ENCODE peak calls at places on chromosomes 3 and 15, in seven cellular contexts. One of them, this sample, is unnamed.

GRCh38 chr15:20340931-20341661 is 200.5 kb downstream of the GOLGA6L6 start:
- DNase-seq in right lobe of liver: peak
- DNase-seq in sigmoid colon: peak
- DNase-seq in breast epithelium: peak
- DNase-seq in tibial nerve: no peak
- DNase-seq in body of pancreas: peak
- DNase-seq in heart left ventricle: peak
- DNase-seq in this sample: no peak

GRCh38 chr3:110341047-110341446 is 730.6 kb upstream of the NECTIN3 start:
- DNase-seq in sigmoid colon: no peak
- DNase-seq in tibial nerve: no peak
- DNase-seq in heart left ventricle: no peak
- DNase-seq in breast epithelium: no peak
- DNase-seq in right lobe of liver: no peak
- DNase-seq in body of pancreas: no peak
- DNase-seq in this sample: no peak

GRCh38 chr15:99755692-99756409 is 22.6 kb upstream of the LYSMD4 start:
- DNase-seq in right lobe of liver: no peak
- DNase-seq in sigmoid colon: peak
- DNase-seq in tibial nerve: no peak
- DNase-seq in heart left ventricle: peak
- DNase-seq in body of pancreas: peak
- DNase-seq in breast epithelium: no peak
- DNase-seq in this sample: no peak

GRCh38 chr15:77630956-77631789 is 1.5 kb downstream of the LINGO1 start:
- DNase-seq in sigmoid colon: no peak
- DNase-seq in tibial nerve: no peak
- DNase-seq in body of pancreas: peak
- DNase-seq in breast epithelium: no peak
- DNase-seq in right lobe of liver: no peak
- DNase-seq in heart left ventricle: no peak
- DNase-seq in this sample: no peak

GRCh38 chr3:138694287-138695007 is 85.9 kb downstream of the FAIM start:
- DNase-seq in heart left ventricle: no peak
- DNase-seq in right lobe of liver: no peak
- DNase-seq in sigmoid colon: no peak
- DNase-seq in breast epithelium: no peak
- DNase-seq in tibial nerve: no peak
- DNase-seq in body of pancreas: no peak
- DNase-seq in this sample: no peak

GRCh38 chr15:61687124-61687523 is 373.1 kb downstream of the VPS13C start:
- DNase-seq in right lobe of liver: no peak
- DNase-seq in sigmoid colon: no peak
- DNase-seq in breast epithelium: no peak
- DNase-seq in heart left ventricle: no peak
- DNase-seq in body of pancreas: no peak
- DNase-seq in tibial nerve: no peak
- DNase-seq in this sample: no peak

GRCh38 chr3:53238051-53238850 is 17.6 kb downstream of the TKT start:
- DNase-seq in right lobe of liver: peak
- DNase-seq in body of pancreas: no peak
- DNase-seq in breast epithelium: no peak
- DNase-seq in sigmoid colon: no peak
- DNase-seq in heart left ventricle: no peak
- DNase-seq in tibial nerve: no peak
- DNase-seq in this sample: no peak

GRCh38 chr3:6168242-6168641 is 692.7 kb upstream of the GRM7 start:
- DNase-seq in heart left ventricle: no peak
- DNase-seq in body of pancreas: no peak
- DNase-seq in breast epithelium: no peak
- DNase-seq in right lobe of liver: no peak
- DNase-seq in sigmoid colon: no peak
- DNase-seq in tibial nerve: no peak
- DNase-seq in this sample: no peak

GRCh38 chr3:18370672-18371071 is 54.5 kb downstream of the SATB1 start:
- DNase-seq in sigmoid colon: no peak
- DNase-seq in body of pancreas: no peak
- DNase-seq in tibial nerve: no peak
- DNase-seq in heart left ventricle: no peak
- DNase-seq in right lobe of liver: no peak
- DNase-seq in breast epithelium: no peak
- DNase-seq in this sample: no peak

GRCh38 chr3:111851511-111851954 is 7.5 kb upstream of the PHLDB2 start:
- DNase-seq in heart left ventricle: no peak
- DNase-seq in breast epithelium: no peak
- DNase-seq in body of pancreas: no peak
- DNase-seq in sigmoid colon: no peak
- DNase-seq in right lobe of liver: no peak
- DNase-seq in tibial nerve: no peak
- DNase-seq in this sample: no peak

DNA sequence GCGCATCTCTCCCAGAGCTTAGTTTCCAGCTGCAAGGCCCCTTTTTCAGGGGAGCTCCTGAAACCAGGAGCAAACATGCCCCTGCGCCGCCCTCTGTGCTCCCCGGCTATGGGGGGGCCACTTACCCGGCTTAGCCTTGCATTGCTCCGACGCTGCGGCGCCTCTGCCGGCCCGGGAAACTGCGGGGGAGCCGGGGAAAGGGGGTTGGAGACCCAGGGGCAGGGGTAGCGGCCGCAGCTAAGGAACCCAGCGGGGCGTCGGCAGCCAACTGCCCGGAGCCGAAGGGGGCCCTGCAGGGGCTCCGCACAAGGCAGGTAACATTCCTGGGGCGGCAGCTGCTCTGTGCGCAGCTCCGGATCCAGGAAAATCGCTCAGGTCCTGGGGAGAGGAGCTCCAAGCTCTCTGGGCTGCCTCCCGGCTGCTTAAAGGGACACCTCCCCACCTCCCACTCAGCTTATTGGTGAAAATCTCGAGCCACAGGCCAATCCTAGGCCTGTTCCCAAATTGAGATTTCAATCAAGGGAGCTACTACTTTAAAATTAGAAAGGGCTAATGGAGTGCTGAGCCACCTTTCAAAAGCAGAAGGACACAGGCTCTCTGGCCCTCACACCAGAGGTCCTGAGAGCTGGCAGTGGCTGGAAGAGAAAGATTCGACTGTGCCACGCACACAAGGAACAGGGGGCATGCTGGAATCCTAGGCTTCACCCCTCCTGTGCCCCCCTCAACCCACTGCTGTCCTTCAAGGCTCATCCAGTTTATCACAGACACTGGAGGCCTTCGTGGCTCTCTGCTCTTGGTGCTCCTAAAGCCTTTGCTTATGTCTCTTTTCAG is 42.7 kb upstream of the PRICKLE2 start:
- DNase-seq in tibial nerve: peak
- DNase-seq in right lobe of liver: peak
- DNase-seq in body of pancreas: peak
- DNase-seq in heart left ventricle: peak
- DNase-seq in breast epithelium: no peak
- DNase-seq in sigmoid colon: peak
- DNase-seq in this sample: peak
- TF ChIP-seq POLR2A in tibial nerve: peak
- TF ChIP-seq POLR2A in right lobe of liver: peak
- TF ChIP-seq POLR2A in body of pancreas: peak
- TF ChIP-seq POLR2A in heart left ventricle: peak
- TF ChIP-seq POLR2A in breast epithelium: peak
- TF ChIP-seq POLR2A in sigmoid colon: peak
- TF ChIP-seq POLR2A in this sample: no peak

GRCh38 chr3:157498374-157498773 is 4.8 kb downstream of the VEPH1 start:
- DNase-seq in tibial nerve: no peak
- DNase-seq in right lobe of liver: no peak
- DNase-seq in breast epithelium: no peak
- DNase-seq in body of pancreas: no peak
- DNase-seq in heart left ventricle: no peak
- DNase-seq in sigmoid colon: no peak
- DNase-seq in this sample: no peak

GRCh38 chr3:157499342-157499963 is 3.8 kb downstream of the VEPH1 start:
- DNase-seq in sigmoid colon: no peak
- DNase-seq in tibial nerve: no peak
- DNase-seq in body of pancreas: peak
- DNase-seq in heart left ventricle: no peak
- DNase-seq in breast epithelium: peak
- DNase-seq in right lobe of liver: peak
- DNase-seq in this sample: peak

GRCh38 chr3:157501863-157502262 is 1.4 kb downstream of the VEPH1 start:
- DNase-seq in body of pancreas: no peak
- DNase-seq in heart left ventricle: no peak
- DNase-seq in sigmoid colon: no peak
- DNase-seq in breast epithelium: no peak
- DNase-seq in tibial nerve: no peak
- DNase-seq in right lobe of liver: no peak
- DNase-seq in this sample: no peak

GRCh38 chr3:157502916-157503620 is at the start of gene VEPH1:
- DNase-seq in heart left ventricle: no peak
- DNase-seq in tibial nerve: no peak
- DNase-seq in right lobe of liver: no peak
- DNase-seq in breast epithelium: no peak
- DNase-seq in body of pancreas: peak
- DNase-seq in sigmoid colon: no peak
- DNase-seq in this sample: no peak

DNA sequence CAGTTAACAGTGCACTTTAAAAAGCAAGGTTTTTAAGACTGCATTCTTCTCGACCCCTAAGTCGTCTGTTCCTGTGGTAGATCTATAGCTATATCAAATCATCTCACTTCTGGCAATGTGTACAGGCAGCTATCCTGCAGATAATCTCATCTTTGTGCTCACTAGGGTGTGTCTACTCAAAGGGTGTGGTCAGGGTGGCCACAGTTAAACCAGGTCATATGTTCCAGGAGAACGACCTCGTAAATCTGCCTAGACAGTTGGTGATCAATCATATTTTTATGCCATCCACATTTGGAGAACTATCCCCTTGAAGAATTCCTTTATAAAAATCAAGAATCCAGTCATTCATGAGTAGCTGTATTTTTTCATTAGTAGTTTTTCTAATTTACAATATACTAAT is 3.0 kb downstream of the VEPH1 start:
- DNase-seq in right lobe of liver: no peak
- DNase-seq in heart left ventricle: no peak
- DNase-seq in tibial nerve: no peak
- DNase-seq in body of pancreas: no peak
- DNase-seq in sigmoid colon: no peak
- DNase-seq in breast epithelium: no peak
- DNase-seq in this sample: no peak
- H3K4me3 ChIP-seq in right lobe of liver: no peak
- H3K4me3 ChIP-seq in heart left ventricle: no peak
- H3K4me3 ChIP-seq in tibial nerve: no peak
- H3K4me3 ChIP-seq in body of pancreas: no peak
- H3K4me3 ChIP-seq in sigmoid colon: no peak
- H3K4me3 ChIP-seq in breast epithelium: peak
- H3K4me3 ChIP-seq in this sample: no peak

DNA sequence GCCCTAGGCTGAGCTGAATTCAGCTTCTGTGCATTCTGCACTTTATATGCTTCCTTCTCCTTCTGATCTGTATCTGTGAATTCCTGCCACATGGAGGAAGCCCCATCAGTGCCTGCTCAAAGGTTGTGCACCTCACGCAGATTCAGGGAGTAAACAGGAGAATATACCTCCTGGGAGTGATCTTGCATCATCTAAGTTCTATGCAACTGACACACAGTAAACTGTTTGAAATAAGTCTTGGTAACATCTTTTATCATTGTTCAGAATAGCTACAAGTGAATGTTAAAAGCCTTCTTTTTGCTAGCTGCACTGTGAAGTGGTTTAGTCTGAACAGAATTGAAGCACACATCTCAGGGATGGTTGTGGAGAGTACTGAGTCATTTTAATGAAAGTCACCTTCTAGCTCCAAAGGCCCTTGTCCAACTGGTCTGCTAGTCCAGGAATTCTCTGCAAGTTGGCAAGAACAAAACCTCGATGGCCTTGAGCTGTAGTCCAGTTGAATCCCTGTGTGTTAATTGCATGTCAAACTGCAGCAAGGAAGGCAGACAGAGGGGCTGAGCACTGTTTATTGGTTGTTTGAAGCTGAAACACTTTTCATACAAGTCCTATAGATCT is 215.0 kb downstream of the WNT5A start:
- DNase-seq in right lobe of liver: no peak
- DNase-seq in heart left ventricle: no peak
- DNase-seq in sigmoid colon: no peak
- DNase-seq in body of pancreas: no peak
- DNase-seq in breast epithelium: no peak
- DNase-seq in tibial nerve: no peak
- DNase-seq in this sample: no peak
- TF ChIP-seq POLR2A in right lobe of liver: no peak
- TF ChIP-seq POLR2A in heart left ventricle: no peak
- TF ChIP-seq POLR2A in sigmoid colon: no peak
- TF ChIP-seq POLR2A in body of pancreas: no peak
- TF ChIP-seq POLR2A in breast epithelium: no peak
- TF ChIP-seq POLR2A in tibial nerve: no peak
- TF ChIP-seq POLR2A in this sample: no peak

GRCh38 chr3:15796331-15796730 is 1.4 kb downstream of the ANKRD28 start:
- DNase-seq in sigmoid colon: no peak
- DNase-seq in heart left ventricle: no peak
- DNase-seq in right lobe of liver: no peak
- DNase-seq in tibial nerve: no peak
- DNase-seq in breast epithelium: no peak
- DNase-seq in body of pancreas: no peak
- DNase-seq in this sample: no peak
- H3K4me3 ChIP-seq in sigmoid colon: peak
- H3K4me3 ChIP-seq in heart left ventricle: peak
- H3K4me3 ChIP-seq in right lobe of liver: no peak
- H3K4me3 ChIP-seq in tibial nerve: peak
- H3K4me3 ChIP-seq in breast epithelium: peak
- H3K4me3 ChIP-seq in body of pancreas: no peak
- H3K4me3 ChIP-seq in this sample: no peak

GRCh38 chr3:108589081-108589997 is at the start of the genes CIP2A and DZIP3:
- DNase-seq in tibial nerve: peak
- DNase-seq in heart left ventricle: peak
- DNase-seq in breast epithelium: peak
- DNase-seq in sigmoid colon: peak
- DNase-seq in right lobe of liver: peak
- DNase-seq in body of pancreas: peak
- DNase-seq in this sample: peak
- TF ChIP-seq POLR2A in tibial nerve: peak
- TF ChIP-seq POLR2A in heart left ventricle: peak
- TF ChIP-seq POLR2A in breast epithelium: no peak
- TF ChIP-seq POLR2A in sigmoid colon: peak
- TF ChIP-seq POLR2A in right lobe of liver: peak
- TF ChIP-seq POLR2A in body of pancreas: peak
- TF ChIP-seq POLR2A in this sample: no peak

GRCh38 chr15:70475439-70475781 is 287.9 kb downstream of the UACA start:
- DNase-seq in body of pancreas: no peak
- DNase-seq in tibial nerve: no peak
- DNase-seq in sigmoid colon: no peak
- DNase-seq in right lobe of liver: no peak
- DNase-seq in breast epithelium: no peak
- DNase-seq in heart left ventricle: no peak
- DNase-seq in this sample: no peak
- H3K4me3 ChIP-seq in body of pancreas: no peak
- H3K4me3 ChIP-seq in tibial nerve: peak
- H3K4me3 ChIP-seq in sigmoid colon: peak
- H3K4me3 ChIP-seq in right lobe of liver: no peak
- H3K4me3 ChIP-seq in breast epithelium: peak
- H3K4me3 ChIP-seq in heart left ventricle: peak
- H3K4me3 ChIP-seq in this sample: no peak